ENCODE peak calls at places on chromosome 21, in seven cellular contexts. One of them, this sample, is unnamed.

GRCh38 chr21:32241434-32241785 is 37.4 kb downstream of the MIS18A start:
- DNase-seq in H9: no peak
- DNase-seq in IMR-90: no peak
- DNase-seq in neuronal stem cell: no peak
- DNase-seq in H1: no peak
- DNase-seq in mesendoderm: no peak
- DNase-seq in trophoblast cell: no peak
- DNase-seq in this sample: no peak

GRCh38 chr21:39668369-39668768 is 55.6 kb downstream of the B3GALT5 start:
- DNase-seq in H9: peak; percentile 18
- DNase-seq in IMR-90: no peak
- DNase-seq in neuronal stem cell: no peak
- DNase-seq in H1: no peak
- DNase-seq in mesendoderm: peak; percentile 67
- DNase-seq in trophoblast cell: no peak
- DNase-seq in this sample: no peak

GRCh38 chr21:41229527-41230248 is 61.7 kb downstream of the BACE2 start:
- DNase-seq in H9: no peak
- DNase-seq in IMR-90: no peak
- DNase-seq in neuronal stem cell: no peak
- DNase-seq in H1: no peak
- DNase-seq in mesendoderm: no peak
- DNase-seq in trophoblast cell: no peak
- DNase-seq in this sample: no peak

GRCh38 chr21:44297525-44298290 is 2.1 kb upstream of the PFKL start:
- DNase-seq in H9: peak; percentile 89
- DNase-seq in IMR-90: peak; percentile 76
- DNase-seq in neuronal stem cell: peak; percentile 80
- DNase-seq in H1: peak; percentile 87
- DNase-seq in mesendoderm: peak; percentile 86
- DNase-seq in trophoblast cell: peak; percentile 84
- DNase-seq in this sample: peak; percentile 91

GRCh38 chr21:38567577-38568360 is 69.5 kb upstream of the ERG start:
- DNase-seq in H9: no peak
- DNase-seq in IMR-90: peak; percentile 6
- DNase-seq in neuronal stem cell: peak; percentile 5
- DNase-seq in H1: no peak
- DNase-seq in mesendoderm: peak; percentile 40
- DNase-seq in trophoblast cell: no peak
- DNase-seq in this sample: peak; percentile 23

GRCh38 chr21:19507682-19508260 is 1104.2 kb upstream of the TMPRSS15 start:
- DNase-seq in H9: no peak
- DNase-seq in IMR-90: no peak
- DNase-seq in neuronal stem cell: no peak
- DNase-seq in H1: no peak
- DNase-seq in mesendoderm: peak; percentile 60
- DNase-seq in trophoblast cell: no peak
- DNase-seq in this sample: peak; percentile 12

GRCh38 chr21:35351434-35351833 is 302.3 kb upstream of the RUNX1 start:
- DNase-seq in H9: no peak
- DNase-seq in IMR-90: no peak
- DNase-seq in neuronal stem cell: no peak
- DNase-seq in H1: no peak
- DNase-seq in mesendoderm: no peak
- DNase-seq in trophoblast cell: peak; percentile 24
- DNase-seq in this sample: no peak

GRCh38 chr21:41507521-41508414 is at the start of gene TMPRSS2:
- DNase-seq in H9: peak; percentile 74
- DNase-seq in IMR-90: no peak
- DNase-seq in neuronal stem cell: peak; percentile 30
- DNase-seq in H1: peak; percentile 78
- DNase-seq in mesendoderm: peak; percentile 61
- DNase-seq in trophoblast cell: no peak
- DNase-seq in this sample: no peak

GRCh38 chr21:33334191-33334590 is 9.4 kb downstream of the IFNAR1 start:
- DNase-seq in H9: no peak
- DNase-seq in IMR-90: no peak
- DNase-seq in neuronal stem cell: no peak
- DNase-seq in H1: no peak
- DNase-seq in mesendoderm: no peak
- DNase-seq in trophoblast cell: no peak
- DNase-seq in this sample: no peak

GRCh38 chr21:35559128-35559831 is 501.0 kb downstream of the SETD4 start:
- DNase-seq in H9: no peak
- DNase-seq in IMR-90: peak; percentile 95
- DNase-seq in neuronal stem cell: no peak
- DNase-seq in H1: no peak
- DNase-seq in mesendoderm: no peak
- DNase-seq in trophoblast cell: no peak
- DNase-seq in this sample: peak; percentile 98

GRCh38 chr21:32516729-32517649 is 68.3 kb downstream of the TCP10L start:
- DNase-seq in H9: no peak
- DNase-seq in IMR-90: peak; percentile 99
- DNase-seq in neuronal stem cell: no peak
- DNase-seq in H1: no peak
- DNase-seq in mesendoderm: peak; percentile 47
- DNase-seq in trophoblast cell: peak; percentile 70
- DNase-seq in this sample: peak; percentile 85

GRCh38 chr21:38661296-38662223 is 144.2 kb upstream of the ETS2 start:
- DNase-seq in H9: peak; percentile 40
- DNase-seq in IMR-90: peak; percentile 62
- DNase-seq in neuronal stem cell: no peak
- DNase-seq in H1: peak; percentile 68
- DNase-seq in mesendoderm: peak; percentile 47
- DNase-seq in trophoblast cell: no peak
- DNase-seq in this sample: peak; percentile 83

GRCh38 chr21:25709684-25710265 is 24.9 kb downstream of the ATP5PF start:
- DNase-seq in H9: peak; percentile 38
- DNase-seq in IMR-90: no peak
- DNase-seq in neuronal stem cell: no peak
- DNase-seq in H1: no peak
- DNase-seq in mesendoderm: peak; percentile 68
- DNase-seq in trophoblast cell: no peak
- DNase-seq in this sample: no peak

GRCh38 chr21:37257967-37258877 is 8.9 kb downstream of the VPS26C start:
- DNase-seq in H9: peak; percentile 84
- DNase-seq in IMR-90: peak; percentile 36
- DNase-seq in neuronal stem cell: peak; percentile 64
- DNase-seq in H1: peak; percentile 80
- DNase-seq in mesendoderm: peak; percentile 85
- DNase-seq in trophoblast cell: no peak
- DNase-seq in this sample: peak; percentile 78

GRCh38 chr21:38351176-38351959 is 94.6 kb downstream of the KCNJ15 start:
- DNase-seq in H9: no peak
- DNase-seq in IMR-90: peak; percentile 16
- DNase-seq in neuronal stem cell: no peak
- DNase-seq in H1: no peak
- DNase-seq in mesendoderm: peak; percentile 9
- DNase-seq in trophoblast cell: no peak
- DNase-seq in this sample: no peak

GRCh38 chr21:27806261-27806660 is 839.4 kb upstream of the ADAMTS5 start:
- DNase-seq in H9: no peak
- DNase-seq in IMR-90: peak; percentile 23
- DNase-seq in neuronal stem cell: no peak
- DNase-seq in H1: no peak
- DNase-seq in mesendoderm: no peak
- DNase-seq in trophoblast cell: no peak
- DNase-seq in this sample: peak; percentile 39

GRCh38 chr21:34284613-34285160 is 79.1 kb upstream of the KCNE2 start:
- DNase-seq in H9: no peak
- DNase-seq in IMR-90: no peak
- DNase-seq in neuronal stem cell: no peak
- DNase-seq in H1: no peak
- DNase-seq in mesendoderm: no peak
- DNase-seq in trophoblast cell: no peak
- DNase-seq in this sample: no peak

GRCh38 chr21:26982767-26983166 is 15.9 kb upstream of the ADAMTS5 start:
- DNase-seq in H9: no peak
- DNase-seq in IMR-90: peak; percentile 63
- DNase-seq in neuronal stem cell: no peak
- DNase-seq in H1: no peak
- DNase-seq in mesendoderm: no peak
- DNase-seq in trophoblast cell: no peak
- DNase-seq in this sample: no peak

GRCh38 chr21:31480228-31480627 is 136.2 kb upstream of the TIAM1 start:
- DNase-seq in H9: no peak
- DNase-seq in IMR-90: no peak
- DNase-seq in neuronal stem cell: no peak
- DNase-seq in H1: no peak
- DNase-seq in mesendoderm: no peak
- DNase-seq in trophoblast cell: no peak
- DNase-seq in this sample: no peak

GRCh38 chr21:32278068-32278467 is 781 bp downstream of the MIS18A start:
- DNase-seq in H9: no peak
- DNase-seq in IMR-90: no peak
- DNase-seq in neuronal stem cell: no peak
- DNase-seq in H1: no peak
- DNase-seq in mesendoderm: peak; percentile 25
- DNase-seq in trophoblast cell: no peak
- DNase-seq in this sample: peak; percentile 30

GRCh38 chr21:41520560-41521442 is 12.8 kb upstream of the TMPRSS2 start:
- DNase-seq in H9: no peak
- DNase-seq in IMR-90: no peak
- DNase-seq in neuronal stem cell: no peak
- DNase-seq in H1: no peak
- DNase-seq in mesendoderm: no peak
- DNase-seq in trophoblast cell: no peak
- DNase-seq in this sample: no peak

GRCh38 chr21:32307706-32308105 is 9.1 kb downstream of the MRAP start:
- DNase-seq in H9: no peak
- DNase-seq in IMR-90: peak; percentile 55
- DNase-seq in neuronal stem cell: no peak
- DNase-seq in H1: peak; percentile 20
- DNase-seq in mesendoderm: no peak
- DNase-seq in trophoblast cell: no peak
- DNase-seq in this sample: peak; percentile 60

GRCh38 chr21:41379901-41380300 is 18.1 kb downstream of the MX2 start:
- DNase-seq in H9: no peak
- DNase-seq in IMR-90: no peak
- DNase-seq in neuronal stem cell: no peak
- DNase-seq in H1: no peak
- DNase-seq in mesendoderm: no peak
- DNase-seq in trophoblast cell: no peak
- DNase-seq in this sample: no peak

GRCh38 chr21:40120944-40121575 is 253.8 kb downstream of the PCP4 start:
- DNase-seq in H9: no peak
- DNase-seq in IMR-90: peak; percentile 1
- DNase-seq in neuronal stem cell: peak; percentile 9
- DNase-seq in H1: no peak
- DNase-seq in mesendoderm: peak; percentile 25
- DNase-seq in trophoblast cell: no peak
- DNase-seq in this sample: no peak

GRCh38 chr21:39025198-39025597 is 158.1 kb downstream of the PSMG1 start:
- DNase-seq in H9: no peak
- DNase-seq in IMR-90: no peak
- DNase-seq in neuronal stem cell: no peak
- DNase-seq in H1: no peak
- DNase-seq in mesendoderm: no peak
- DNase-seq in trophoblast cell: no peak
- DNase-seq in this sample: no peak

GRCh38 chr21:41481191-41481590 is 26.8 kb downstream of the TMPRSS2 start:
- DNase-seq in H9: no peak
- DNase-seq in IMR-90: peak; percentile 80
- DNase-seq in neuronal stem cell: no peak
- DNase-seq in H1: no peak
- DNase-seq in mesendoderm: no peak
- DNase-seq in trophoblast cell: peak; percentile 33
- DNase-seq in this sample: peak; percentile 65

GRCh38 chr21:39712976-39713375 is 32.0 kb upstream of the IGSF5 start:
- DNase-seq in H9: peak; percentile 58
- DNase-seq in IMR-90: no peak
- DNase-seq in neuronal stem cell: no peak
- DNase-seq in H1: no peak
- DNase-seq in mesendoderm: peak; percentile 64
- DNase-seq in trophoblast cell: no peak
- DNase-seq in this sample: no peak

GRCh38 chr21:15815285-15815684 is 85.5 kb downstream of the USP25 start:
- DNase-seq in H9: no peak
- DNase-seq in IMR-90: no peak
- DNase-seq in neuronal stem cell: no peak
- DNase-seq in H1: no peak
- DNase-seq in mesendoderm: peak; percentile 10
- DNase-seq in trophoblast cell: no peak
- DNase-seq in this sample: no peak
- H4K8ac ChIP-seq in H9: no peak overlapping the region
- H4K8ac ChIP-seq in IMR-90: no peak overlapping the region
- H4K8ac ChIP-seq in neuronal stem cell: no peak overlapping the region
- H4K8ac ChIP-seq in H1: no peak overlapping the region
- H4K8ac ChIP-seq in mesendoderm: no peak overlapping the region
- H4K8ac ChIP-seq in trophoblast cell: no peak overlapping the region
- H4K8ac ChIP-seq in this sample: no peak overlapping the region

GRCh38 chr21:45997495-45998275 is 16.1 kb downstream of the COL6A1 start:
- DNase-seq in H9: no peak
- DNase-seq in IMR-90: no peak
- DNase-seq in neuronal stem cell: no peak
- DNase-seq in H1: no peak
- DNase-seq in mesendoderm: no peak
- DNase-seq in trophoblast cell: no peak
- DNase-seq in this sample: no peak
- H4K8ac ChIP-seq in H9: no peak overlapping the region
- H4K8ac ChIP-seq in IMR-90: no peak overlapping the region
- H4K8ac ChIP-seq in neuronal stem cell: no peak overlapping the region
- H4K8ac ChIP-seq in H1: no peak overlapping the region
- H4K8ac ChIP-seq in mesendoderm: no peak overlapping the region
- H4K8ac ChIP-seq in trophoblast cell: no peak overlapping the region
- H4K8ac ChIP-seq in this sample: no peak overlapping the region

GRCh38 chr21:42665026-42665425 is 11.6 kb downstream of the PDE9A start:
- DNase-seq in H9: no peak
- DNase-seq in IMR-90: no peak
- DNase-seq in neuronal stem cell: no peak
- DNase-seq in H1: no peak
- DNase-seq in mesendoderm: no peak
- DNase-seq in trophoblast cell: no peak
- DNase-seq in this sample: no peak
- H4K8ac ChIP-seq in H9: no peak overlapping the region
- H4K8ac ChIP-seq in IMR-90: no peak overlapping the region
- H4K8ac ChIP-seq in neuronal stem cell: no peak overlapping the region
- H4K8ac ChIP-seq in H1: no peak overlapping the region
- H4K8ac ChIP-seq in mesendoderm: no peak overlapping the region
- H4K8ac ChIP-seq in trophoblast cell: no peak overlapping the region
- H4K8ac ChIP-seq in this sample: no peak overlapping the region

GRCh38 chr21:45575993-45576837 is 34.0 kb upstream of the SLC19A1 start:
- DNase-seq in H9: no peak
- DNase-seq in IMR-90: no peak
- DNase-seq in neuronal stem cell: no peak
- DNase-seq in H1: no peak
- DNase-seq in mesendoderm: no peak
- DNase-seq in trophoblast cell: no peak
- DNase-seq in this sample: no peak
- H4K8ac ChIP-seq in H9: no peak overlapping the region
- H4K8ac ChIP-seq in IMR-90: no peak overlapping the region
- H4K8ac ChIP-seq in neuronal stem cell: no peak overlapping the region
- H4K8ac ChIP-seq in H1: peak overlapping the region; percentile 63
- H4K8ac ChIP-seq in mesendoderm: no peak overlapping the region
- H4K8ac ChIP-seq in trophoblast cell: no peak overlapping the region
- H4K8ac ChIP-seq in this sample: no peak overlapping the region

This sample was measured in mesenchymal stem cell.